ENCODE peak calls at places on chromosomes 5 and 9, in four cellular contexts. One of them, this sample, is unnamed.

GRCh38 chr9:100063185-100063584 is 35.6 kb downstream of the ERP44 start:
- ATAC-seq in upper lobe of right lung: no peak
- ATAC-seq in psoas muscle: no peak
- ATAC-seq in HCT116: no peak
- ATAC-seq in this sample: no peak

GRCh38 chr5:91906494-91906893 is 523.4 kb upstream of the ARRDC3 start:
- ATAC-seq in upper lobe of right lung: no peak
- ATAC-seq in psoas muscle: no peak
- ATAC-seq in HCT116: no peak
- ATAC-seq in this sample: no peak

GRCh38 chr9:99192786-99193465 is 28.8 kb downstream of the ALG2 start:
- ATAC-seq in upper lobe of right lung: no peak
- ATAC-seq in psoas muscle: no peak
- ATAC-seq in HCT116: peak; percentile 78
- ATAC-seq in this sample: no peak

GRCh38 chr9:126376311-126376902 is 49.8 kb downstream of the MVB12B start:
- ATAC-seq in upper lobe of right lung: peak; percentile 73
- ATAC-seq in psoas muscle: peak; percentile 66
- ATAC-seq in HCT116: no peak
- ATAC-seq in this sample: peak; percentile 35

GRCh38 chr5:5626412-5626811 is 203.9 kb downstream of the ICE1 start:
- ATAC-seq in upper lobe of right lung: no peak
- ATAC-seq in psoas muscle: no peak
- ATAC-seq in HCT116: no peak
- ATAC-seq in this sample: no peak

GRCh38 chr9:21923694-21924093 is 70.5 kb downstream of the CDKN2A start:
- ATAC-seq in upper lobe of right lung: no peak
- ATAC-seq in psoas muscle: no peak
- ATAC-seq in HCT116: no peak
- ATAC-seq in this sample: no peak

GRCh38 chr5:90558344-90559192 is at the start of gene ADGRV1:
- ATAC-seq in upper lobe of right lung: peak; percentile 99
- ATAC-seq in psoas muscle: peak; percentile 62
- ATAC-seq in HCT116: peak; percentile 97
- ATAC-seq in this sample: peak; percentile 67

GRCh38 chr5:75325242-75325641 is 11.8 kb upstream of the HMGCR start:
- ATAC-seq in upper lobe of right lung: no peak
- ATAC-seq in psoas muscle: no peak
- ATAC-seq in HCT116: no peak
- ATAC-seq in this sample: no peak

GRCh38 chr9:83476513-83476912 is 61.7 kb downstream of the FRMD3 start:
- ATAC-seq in upper lobe of right lung: no peak
- ATAC-seq in psoas muscle: no peak
- ATAC-seq in HCT116: no peak
- ATAC-seq in this sample: no peak

GRCh38 chr9:90915693-90916092 is 114.1 kb downstream of the SYK start:
- ATAC-seq in upper lobe of right lung: no peak
- ATAC-seq in psoas muscle: no peak
- ATAC-seq in HCT116: peak; percentile 33
- ATAC-seq in this sample: no peak

GRCh38 chr5:40572947-40573346 is 106.8 kb upstream of the PTGER4 start:
- ATAC-seq in upper lobe of right lung: peak; percentile 33
- ATAC-seq in psoas muscle: peak; percentile 50
- ATAC-seq in HCT116: no peak
- ATAC-seq in this sample: peak; percentile 50

GRCh38 chr5:113166285-113166684 is 189.7 kb downstream of the DCP2 start:
- ATAC-seq in upper lobe of right lung: no peak
- ATAC-seq in psoas muscle: no peak
- ATAC-seq in HCT116: no peak
- ATAC-seq in this sample: no peak

GRCh38 chr9:97617939-97618416 is 15.2 kb downstream of the TSTD2 start:
- ATAC-seq in upper lobe of right lung: no peak
- ATAC-seq in psoas muscle: no peak
- ATAC-seq in HCT116: no peak
- ATAC-seq in this sample: no peak

GRCh38 chr5:34826347-34826746 is 12.6 kb upstream of the TTC23L start:
- ATAC-seq in upper lobe of right lung: peak; percentile 46
- ATAC-seq in psoas muscle: no peak
- ATAC-seq in HCT116: no peak
- ATAC-seq in this sample: no peak

GRCh38 chr5:180169246-180170110 is 39.5 kb downstream of the RASGEF1C start:
- ATAC-seq in upper lobe of right lung: no peak
- ATAC-seq in psoas muscle: no peak
- ATAC-seq in HCT116: no peak
- ATAC-seq in this sample: peak; percentile 20

GRCh38 chr9:5455181-5455580 is 4.8 kb downstream of the CD274 start:
- ATAC-seq in upper lobe of right lung: peak; percentile 19
- ATAC-seq in psoas muscle: peak; percentile 46
- ATAC-seq in HCT116: no peak
- ATAC-seq in this sample: no peak

GRCh38 chr5:169873642-169874041 is 106.7 kb downstream of the INSYN2B start:
- ATAC-seq in upper lobe of right lung: peak; percentile 75
- ATAC-seq in psoas muscle: peak; percentile 68
- ATAC-seq in HCT116: no peak
- ATAC-seq in this sample: peak; percentile 35

GRCh38 chr9:85162822-85163221 is 493.3 kb downstream of the NTRK2 start:
- ATAC-seq in upper lobe of right lung: no peak
- ATAC-seq in psoas muscle: no peak
- ATAC-seq in HCT116: no peak
- ATAC-seq in this sample: peak; percentile 39

GRCh38 chr5:154696891-154697290 is 58.3 kb upstream of the LARP1 start:
- ATAC-seq in upper lobe of right lung: no peak
- ATAC-seq in psoas muscle: no peak
- ATAC-seq in HCT116: no peak
- ATAC-seq in this sample: no peak

GRCh38 chr5:59143926-59144333 is 561.1 kb downstream of the RAB3C start:
- ATAC-seq in upper lobe of right lung: no peak
- ATAC-seq in psoas muscle: peak; percentile 51
- ATAC-seq in HCT116: no peak
- ATAC-seq in this sample: no peak

GRCh38 chr5:151909628-151910027 is 15.0 kb downstream of the GLRA1 start:
- ATAC-seq in upper lobe of right lung: no peak
- ATAC-seq in psoas muscle: no peak
- ATAC-seq in HCT116: no peak
- ATAC-seq in this sample: no peak

GRCh38 chr5:172453986-172454354 is 355 bp downstream of the SH3PXD2B start:
- ATAC-seq in upper lobe of right lung: peak; percentile 21
- ATAC-seq in psoas muscle: peak; percentile 32
- ATAC-seq in HCT116: peak; percentile 35
- ATAC-seq in this sample: peak; percentile 30

GRCh38 chr9:135701067-135701967 is 668 bp upstream of the KCNT1 start:
- ATAC-seq in upper lobe of right lung: no peak
- ATAC-seq in psoas muscle: no peak
- ATAC-seq in HCT116: peak; percentile 31
- ATAC-seq in this sample: peak; percentile 17

GRCh38 chr9:128321879-128322341 is 337 bp downstream of the TRUB2 start:
- ATAC-seq in upper lobe of right lung: peak; percentile 1
- ATAC-seq in psoas muscle: peak; percentile 20
- ATAC-seq in HCT116: peak; percentile 59
- ATAC-seq in this sample: peak; percentile 2

GRCh38 chr5:17118631-17119030 is 98.8 kb upstream of the BASP1 start:
- ATAC-seq in upper lobe of right lung: peak; percentile 98
- ATAC-seq in psoas muscle: peak; percentile 58
- ATAC-seq in HCT116: peak; percentile 98
- ATAC-seq in this sample: peak; percentile 89

GRCh38 chr5:138952962-138953361 is 77.8 kb upstream of the LRRTM2 start:
- ATAC-seq in upper lobe of right lung: no peak
- ATAC-seq in psoas muscle: peak; percentile 47
- ATAC-seq in HCT116: no peak
- ATAC-seq in this sample: no peak

GRCh38 chr5:172509405-172509781 is 55.1 kb upstream of the SH3PXD2B start:
- ATAC-seq in upper lobe of right lung: no peak
- ATAC-seq in psoas muscle: peak; percentile 52
- ATAC-seq in HCT116: no peak
- ATAC-seq in this sample: no peak

GRCh38 chr9:76626980-76627379 is 137.3 kb upstream of the PCA3 start:
- ATAC-seq in upper lobe of right lung: no peak
- ATAC-seq in psoas muscle: no peak
- ATAC-seq in HCT116: no peak
- ATAC-seq in this sample: no peak

GRCh38 chr5:97142521-97143254 is at the start of gene LIX1:
- ATAC-seq in upper lobe of right lung: peak; percentile 54
- ATAC-seq in psoas muscle: peak; percentile 55
- ATAC-seq in HCT116: peak; percentile 90
- ATAC-seq in this sample: peak; percentile 92

GRCh38 chr5:11128021-11128420 is 367.0 kb upstream of the DAP start:
- ATAC-seq in upper lobe of right lung: no peak
- ATAC-seq in psoas muscle: no peak
- ATAC-seq in HCT116: no peak
- ATAC-seq in this sample: no peak

GRCh38 chr5:68279960-68280359 is 64.4 kb downstream of the PIK3R1 start:
- ATAC-seq in upper lobe of right lung: peak; percentile 45
- ATAC-seq in psoas muscle: no peak
- ATAC-seq in HCT116: no peak
- ATAC-seq in this sample: no peak

GRCh38 chr5:119404033-119404432 is 48.2 kb downstream of the TNFAIP8 start:
- ATAC-seq in upper lobe of right lung: no peak
- ATAC-seq in psoas muscle: no peak
- ATAC-seq in HCT116: no peak
- ATAC-seq in this sample: no peak

GRCh38 chr5:176436641-176437040 is 11.5 kb upstream of the FAF2 start:
- ATAC-seq in upper lobe of right lung: peak; percentile 56
- ATAC-seq in psoas muscle: no peak
- ATAC-seq in HCT116: no peak
- ATAC-seq in this sample: no peak

GRCh38 chr9:107218834-107219485 is 64.1 kb upstream of the RAD23B start:
- ATAC-seq in upper lobe of right lung: peak; percentile 50
- ATAC-seq in psoas muscle: no peak
- ATAC-seq in HCT116: no peak
- ATAC-seq in this sample: no peak

GRCh38 chr5:173823721-173824567 is 64.2 kb upstream of the CPEB4 start:
- ATAC-seq in upper lobe of right lung: peak; percentile 83
- ATAC-seq in psoas muscle: peak; percentile 19
- ATAC-seq in HCT116: no peak
- ATAC-seq in this sample: no peak

DNA sequence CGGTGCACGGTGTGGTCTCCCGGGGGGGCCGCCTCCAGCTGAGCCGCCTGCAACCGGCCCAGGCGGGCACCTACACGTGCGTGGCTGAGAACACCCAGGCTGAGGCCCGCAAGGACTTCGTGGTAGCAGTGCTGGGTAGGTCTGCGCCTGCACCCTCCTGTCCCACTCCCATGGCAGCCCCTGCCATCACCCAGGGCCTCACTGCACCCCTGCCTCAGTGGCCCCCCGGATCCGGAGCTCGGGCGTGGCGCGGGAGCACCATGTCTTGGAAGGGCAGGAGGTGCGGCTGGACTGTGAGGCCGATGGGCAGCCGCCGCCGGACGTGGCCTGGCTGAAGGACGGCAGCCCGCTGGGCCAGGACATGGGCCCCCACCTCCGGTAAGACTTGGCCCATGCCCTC is 53.8 kb upstream of the ASS1 start:
- ATAC-seq in upper lobe of right lung: no peak
- ATAC-seq in psoas muscle: no peak
- ATAC-seq in HCT116: no peak
- ATAC-seq in this sample: no peak
- H3K4me3 ChIP-seq in upper lobe of right lung: no peak overlapping the region
- H3K4me3 ChIP-seq in psoas muscle: no peak overlapping the region
- H3K4me3 ChIP-seq in HCT116: no peak overlapping the region
- H3K4me3 ChIP-seq in this sample: no peak overlapping the region

GRCh38 chr5:73797142-73797530 is 171.1 kb downstream of the ARHGEF28 start:
- ATAC-seq in upper lobe of right lung: no peak
- ATAC-seq in psoas muscle: no peak
- ATAC-seq in HCT116: no peak
- ATAC-seq in this sample: no peak
- H3K4me3 ChIP-seq in upper lobe of right lung: no peak overlapping the region
- H3K4me3 ChIP-seq in psoas muscle: no peak overlapping the region
- H3K4me3 ChIP-seq in HCT116: no peak overlapping the region
- H3K4me3 ChIP-seq in this sample: no peak overlapping the region

DNA sequence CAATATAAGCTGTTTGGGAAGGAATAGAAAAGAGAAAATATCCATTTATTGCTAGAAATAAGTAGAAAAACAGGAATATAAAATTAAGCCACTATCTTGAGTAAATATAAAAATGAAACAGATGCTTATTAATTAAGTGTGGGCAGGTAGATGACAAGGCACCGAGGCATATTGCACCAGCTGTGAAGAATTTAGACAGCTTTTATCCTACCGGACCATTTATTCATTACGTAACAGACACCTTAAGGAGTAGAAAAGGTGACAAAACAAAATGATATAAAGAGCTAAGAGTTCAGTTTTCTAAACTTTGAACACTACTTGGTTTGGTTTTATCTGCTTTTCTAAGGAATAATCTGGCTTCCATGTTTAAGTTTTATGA is 404.1 kb downstream of the PTPRD start:
- ATAC-seq in upper lobe of right lung: no peak
- ATAC-seq in psoas muscle: no peak
- ATAC-seq in HCT116: no peak
- ATAC-seq in this sample: no peak
- H3K4me3 ChIP-seq in upper lobe of right lung: peak overlapping the region; percentile 38
- H3K4me3 ChIP-seq in psoas muscle: peak overlapping the region; percentile 55
- H3K4me3 ChIP-seq in HCT116: no peak overlapping the region
- H3K4me3 ChIP-seq in this sample: peak overlapping the region; percentile 14

GRCh38 chr9:113381909-113382411 is 5.2 kb upstream of the HDHD3 start:
- ATAC-seq in upper lobe of right lung: peak; percentile 81
- ATAC-seq in psoas muscle: no peak
- ATAC-seq in HCT116: no peak
- ATAC-seq in this sample: no peak
- H3K4me3 ChIP-seq in upper lobe of right lung: no peak overlapping the region
- H3K4me3 ChIP-seq in psoas muscle: no peak overlapping the region
- H3K4me3 ChIP-seq in HCT116: no peak overlapping the region
- H3K4me3 ChIP-seq in this sample: no peak overlapping the region

GRCh38 chr9:34380034-34380510 is 3.4 kb upstream of the MYORG start:
- ATAC-seq in upper lobe of right lung: no peak
- ATAC-seq in psoas muscle: no peak
- ATAC-seq in HCT116: no peak
- ATAC-seq in this sample: no peak

GRCh38 chr9:34380511-34381315 is 4.0 kb upstream of the MYORG start:
- ATAC-seq in upper lobe of right lung: peak; percentile 73
- ATAC-seq in psoas muscle: peak; percentile 71
- ATAC-seq in HCT116: peak; percentile 41
- ATAC-seq in this sample: peak; percentile 74

GRCh38 chr9:34382054-34382453 is 5.4 kb upstream of the MYORG start:
- ATAC-seq in upper lobe of right lung: no peak
- ATAC-seq in psoas muscle: no peak
- ATAC-seq in HCT116: no peak
- ATAC-seq in this sample: no peak

GRCh38 chr9:34382879-34383278 is 6.2 kb upstream of the MYORG start:
- ATAC-seq in upper lobe of right lung: no peak
- ATAC-seq in psoas muscle: no peak
- ATAC-seq in HCT116: no peak
- ATAC-seq in this sample: no peak

GRCh38 chr9:34381323-34381722 is 4.6 kb upstream of the MYORG start:
- ATAC-seq in upper lobe of right lung: no peak
- ATAC-seq in psoas muscle: no peak
- ATAC-seq in HCT116: no peak
- ATAC-seq in this sample: no peak
- H3K4me3 ChIP-seq in upper lobe of right lung: peak overlapping the region; percentile 66
- H3K4me3 ChIP-seq in psoas muscle: peak overlapping the region; percentile 78
- H3K4me3 ChIP-seq in HCT116: peak overlapping the region; percentile 42
- H3K4me3 ChIP-seq in this sample: peak overlapping the region; percentile 65

DNA sequence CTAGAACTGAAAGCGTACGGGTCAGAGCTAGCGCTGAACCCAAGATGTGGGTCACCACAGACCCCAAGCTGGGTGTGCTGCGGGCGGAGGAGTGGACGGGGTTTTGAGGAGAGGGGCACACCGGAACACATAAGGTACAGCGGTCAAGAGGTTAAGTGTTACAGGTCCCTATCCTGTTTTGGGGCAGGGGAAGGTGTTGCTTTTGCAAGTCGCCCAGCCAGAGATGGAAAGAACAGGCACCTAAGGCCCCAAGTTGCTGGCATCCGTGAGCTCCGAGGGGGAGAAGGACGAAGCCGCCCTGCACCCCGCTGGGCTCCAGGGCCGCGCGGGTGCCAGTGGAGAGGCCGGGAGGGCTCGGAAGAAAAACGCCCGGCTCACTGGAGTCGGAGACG is 859 bp downstream of the GNA14 start:
- ATAC-seq in upper lobe of right lung: no peak
- ATAC-seq in psoas muscle: peak; percentile 20
- ATAC-seq in HCT116: no peak
- ATAC-seq in this sample: no peak
- H3K4me3 ChIP-seq in upper lobe of right lung: peak overlapping the region; percentile 69
- H3K4me3 ChIP-seq in psoas muscle: peak overlapping the region; percentile 67
- H3K4me3 ChIP-seq in HCT116: no peak overlapping the region
- H3K4me3 ChIP-seq in this sample: peak overlapping the region; percentile 58

This sample was measured in gastroesophageal sphincter.